ENCODE peak calls at places on chromosome 4, in six cellular contexts. W is uterus; U is GM13976; A is CD4-positive, alpha-beta T cell; J is neural crest cell; P is progenitor cell of endocrine pancreas. L is an unnamed sample.

GRCh38 chr4:80913381-80913780 is 117.1 kb upstream of the BMP3 start:
- DNase-seq in W (no peak), U (no peak), A (no peak), J (no peak), P (no peak), L (no peak)

GRCh38 chr4:41882622-41883347 is 52.4 kb upstream of the TMEM33 start:
- DNase-seq in W (no peak), U (peak; percentile 86), J (peak; percentile 59), P (no peak), A (peak; percentile 40), L (peak; percentile 44)

GRCh38 chr4:158822348-158822747 is 53.5 kb downstream of the FNIP2 start:
- DNase-seq in U (no peak), A (no peak), J (no peak), P (no peak), W (no peak), L (no peak)

GRCh38 chr4:142607976-142608375 is 238.1 kb downstream of the INPP4B start:
- DNase-seq in U (no peak), W (no peak), P (no peak), J (no peak), A (no peak), L (no peak)

GRCh38 chr4:79178770-79179169 is 147.1 kb downstream of the NAA11 start:
- DNase-seq in J (no peak), P (no peak), W (peak; percentile 41), A (no peak), U (no peak), L (no peak)

GRCh38 chr4:81632581-81633247 is 161.0 kb upstream of the RASGEF1B start:
- DNase-seq in W (no peak), J (no peak), A (no peak), P (no peak), U (no peak), L (no peak)

GRCh38 chr4:113539408-113539807 is 222.1 kb downstream of the CAMK2D start:
- DNase-seq in A (no peak), J (no peak), W (no peak), P (no peak), U (no peak), L (no peak)

GRCh38 chr4:85544751-85545150 is 69.8 kb downstream of the ARHGAP24 start:
- DNase-seq in A (no peak), J (no peak), P (no peak), W (no peak), U (no peak), L (no peak)

GRCh38 chr4:144363890-144364289 is 223.4 kb upstream of the GYPA start:
- DNase-seq in A (no peak), J (no peak), P (no peak), W (no peak), U (no peak), L (no peak)
- TF ChIP-seq CTCF in A (no peak), J (no peak), P (no peak), W (no peak), U (no peak), L (no peak)

DNA sequence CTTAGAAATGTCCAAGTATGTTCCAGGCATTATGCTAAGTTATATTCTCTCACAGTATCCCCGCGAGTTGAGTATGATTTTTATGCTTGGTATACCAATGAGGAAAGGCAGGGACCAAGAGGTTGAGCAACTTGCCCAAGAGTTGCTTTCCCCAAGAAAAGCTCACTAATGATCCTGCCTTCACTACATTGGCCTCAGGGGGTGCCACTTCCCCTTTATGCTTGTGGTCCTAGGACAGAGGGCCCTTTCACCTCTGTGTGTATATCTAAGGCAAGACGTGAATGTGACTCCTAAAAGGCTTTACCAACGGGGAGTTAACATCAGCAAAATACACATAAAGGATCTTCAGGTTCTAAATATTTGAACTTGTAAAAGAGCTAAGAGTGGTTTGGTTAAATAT is 164.4 kb upstream of the CPEB2 start:
- DNase-seq in W (no peak), J (no peak), U (no peak), A (no peak), P (no peak), L (no peak)
- TF ChIP-seq CTCF in W (no peak), J (no peak), U (no peak), A (no peak), P (no peak), L (no peak)

DNA sequence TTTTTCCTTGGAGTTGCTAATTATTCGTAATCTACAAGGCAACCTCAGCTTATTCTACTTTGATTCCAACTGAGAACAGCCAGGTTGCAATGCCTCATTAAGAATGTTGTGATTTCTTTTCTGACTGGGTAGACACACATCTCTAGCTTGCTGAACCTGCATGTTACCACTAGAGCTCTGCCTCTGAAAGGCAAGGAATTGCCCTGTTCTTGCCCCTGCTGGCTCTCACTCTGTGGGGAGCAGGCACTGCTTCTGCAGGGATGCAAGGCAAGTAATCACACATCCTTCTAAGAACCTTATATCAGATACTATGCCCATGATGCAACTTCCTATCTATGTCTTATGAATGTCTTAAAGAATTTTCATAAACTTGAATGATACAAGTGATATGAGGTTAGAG is 503.2 kb downstream of the PACRGL start:
- DNase-seq in U (no peak), A (no peak), J (no peak), W (no peak), P (no peak), L (no peak)
- TF ChIP-seq CTCF in U (no peak), A (no peak), J (no peak), W (no peak), P (no peak), L (no peak)

DNA sequence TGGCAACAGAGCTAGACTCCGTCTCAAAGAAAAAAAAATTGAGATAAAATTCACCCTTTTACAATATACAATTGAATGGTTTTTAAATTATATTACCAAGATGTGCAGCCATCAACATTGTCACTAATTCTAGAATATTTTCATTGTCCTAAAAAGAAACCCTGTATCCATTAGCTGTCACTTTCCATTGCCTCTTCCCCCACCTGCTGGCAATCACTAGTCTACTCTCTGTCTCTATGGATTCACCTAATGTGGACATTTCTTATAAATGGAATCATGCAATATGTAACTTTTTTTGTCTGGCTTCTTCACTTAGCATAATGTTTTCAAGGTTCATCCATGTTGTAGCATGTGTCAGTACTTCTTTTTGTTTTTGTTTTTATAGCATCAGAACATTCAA is 20.8 kb downstream of the ABHD18 start:
- DNase-seq in W (no peak), A (no peak), U (no peak), J (no peak), P (no peak), L (no peak)
- TF ChIP-seq CTCF in W (no peak), A (no peak), U (no peak), J (no peak), P (no peak), L (no peak)

GRCh38 chr4:10093801-10094552 is 22.6 kb downstream of the WDR1 start:
- DNase-seq in U (no peak), P (no peak), J (no peak), W (no peak), A (peak; percentile 27), L (no peak)
- TF ChIP-seq CTCF in U (no peak), P (no peak), J (no peak), W (no peak), A (no peak), L (no peak)

DNA sequence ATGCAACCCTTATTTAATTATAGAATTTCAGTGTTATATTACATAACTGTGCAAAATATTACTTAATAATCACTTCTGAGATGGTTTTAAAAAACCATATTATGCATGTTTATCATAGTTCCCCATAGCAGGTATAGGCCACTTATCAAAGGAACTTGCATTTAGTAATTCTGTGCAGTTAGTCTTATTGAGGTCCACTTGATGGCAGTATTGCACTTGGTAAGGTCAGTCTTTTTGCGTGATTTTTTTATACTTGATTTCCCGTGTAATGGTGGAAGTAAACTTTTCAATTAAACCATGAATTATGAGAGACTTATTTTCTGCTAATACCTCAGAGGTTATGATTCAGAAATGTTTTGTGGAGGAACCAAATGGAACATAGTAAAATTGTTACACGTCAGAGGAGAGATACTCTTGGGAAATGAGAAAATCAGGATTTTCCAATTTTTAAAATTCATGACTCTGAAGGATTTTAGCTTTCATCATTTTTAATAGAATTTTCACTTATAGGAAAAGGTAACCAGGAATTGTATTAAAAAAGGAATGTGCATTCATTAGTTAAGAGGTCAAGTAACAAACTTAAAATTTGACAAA is 230.0 kb downstream of the CCSER1 start:
- DNase-seq in W (no peak), J (no peak), U (peak; percentile 23), P (no peak), A (no peak), L (peak; percentile 69)
- TF ChIP-seq CTCF in W (peak; percentile 11), J (peak; percentile 80), U (peak; percentile 35), P (peak; percentile 71), A (no peak), L (peak; percentile 72)

DNA sequence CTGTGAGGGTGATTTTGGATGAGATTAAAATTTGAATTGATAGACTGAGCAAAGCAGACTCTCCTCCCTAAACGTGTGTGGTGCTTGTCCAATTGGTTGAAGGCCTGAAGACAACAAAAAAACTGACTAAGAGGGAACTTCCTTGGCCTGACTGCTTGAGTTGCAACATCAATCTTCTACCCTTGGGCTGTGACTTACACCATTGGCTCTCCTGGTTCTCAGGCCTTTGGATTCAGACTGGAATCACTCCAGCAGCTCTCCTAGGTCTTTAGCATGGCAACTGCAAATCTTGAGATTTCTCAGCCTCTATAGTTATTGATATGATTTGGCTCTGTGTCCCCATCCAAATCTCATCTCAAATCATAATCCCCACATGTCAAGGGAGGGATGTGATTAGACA is 49.7 kb upstream of the IGFBP7 start:
- DNase-seq in J (no peak), A (no peak), P (no peak), U (no peak), W (no peak), L (no peak)
- TF ChIP-seq CTCF in J (no peak), A (no peak), P (no peak), U (no peak), W (no peak), L (no peak)

GRCh38 chr4:17336986-17337385 is 174.9 kb downstream of the QDPR start:
- DNase-seq in A (no peak), P (no peak), U (no peak), W (no peak), J (no peak), L (no peak)

GRCh38 chr4:17336069-17336468 is 175.8 kb downstream of the QDPR start:
- DNase-seq in W (no peak), A (no peak), J (no peak), P (no peak), U (no peak), L (no peak)

GRCh38 chr4:17336524-17336941 is 175.4 kb downstream of the QDPR start:
- DNase-seq in J (no peak), P (no peak), U (peak; percentile 57), W (no peak), A (peak; percentile 72), L (peak; percentile 96)

GRCh38 chr4:17335371-17335770 is 176.5 kb downstream of the QDPR start:
- DNase-seq in P (no peak), J (no peak), A (no peak), U (no peak), W (no peak), L (no peak)

DNA sequence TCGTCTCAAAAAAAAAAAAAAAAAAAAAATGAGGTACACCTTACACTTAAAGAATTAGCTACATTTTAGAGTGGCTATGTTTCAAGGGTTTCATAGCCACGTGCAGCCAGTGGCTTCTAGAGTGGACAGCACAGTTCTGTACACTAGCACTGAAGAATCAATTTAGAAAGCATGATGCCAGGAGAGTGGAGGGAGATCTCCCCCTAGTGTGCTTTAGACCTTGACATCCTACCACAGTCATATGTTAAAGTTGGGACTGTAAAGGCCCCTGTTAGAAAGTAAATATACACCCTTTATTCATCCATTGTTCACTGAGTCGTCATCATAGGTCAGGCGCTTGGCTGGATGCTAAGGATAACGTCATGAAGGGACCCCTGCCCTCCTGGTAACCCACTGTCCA is 179.4 kb downstream of the QDPR start:
- DNase-seq in P (no peak), A (no peak), W (no peak), J (no peak), U (no peak), L (no peak)
- TF ChIP-seq CTCF in P (no peak), A (no peak), W (no peak), J (no peak), U (no peak), L (no peak)

L was measured in MM.1S.